ENCODE peak calls at places on chromosomes 5 and 9, in four cellular contexts. F, A, Q and S are unnamed samples.
A peak's percentile ranks its signal among the peaks of the same experiment; 100 is the strongest.

GRCh38 chr5:60356716-60357115 is 343.2 kb downstream of the DEPDC1B start:
- DNase-seq in Q (no peak), F (no peak), A (no peak), S (no peak)

GRCh38 chr5:132420706-132421272 is 51.3 kb downstream of the SLC22A5 start:
- DNase-seq in Q (no peak), A (no peak), F (no peak), S (no peak)

GRCh38 chr9:133974631-133975341 is 17.3 kb downstream of the VAV2 start:
- DNase-seq in Q (no peak), A (no peak), F (no peak), S (no peak)

GRCh38 chr5:53926026-53926425 is 365.6 kb downstream of the NDUFS4 start:
- DNase-seq in F (no peak), A (no peak), Q (no peak), S (no peak)

GRCh38 chr5:158884827-158885512 is 214.7 kb downstream of the EBF1 start:
- DNase-seq in A (no peak), F (no peak), Q (no peak), S (no peak)

GRCh38 chr9:125558453-125559084 is 148.4 kb downstream of the MAPKAP1 start:
- DNase-seq in F (peak; percentile 58), A (peak; percentile 54), Q (peak; percentile 74), S (no peak)

GRCh38 chr9:15222313-15222712 is 84.7 kb downstream of the TTC39B start:
- DNase-seq in Q (no peak), A (peak; percentile 50), F (no peak), S (no peak)

GRCh38 chr5:119808474-119808873 is 179.1 kb downstream of the FAM170A start:
- DNase-seq in F (no peak), Q (no peak), A (no peak), S (no peak)

GRCh38 chr5:97425511-97425910 is 242.5 kb upstream of the RIOK2 start:
- DNase-seq in Q (no peak), F (no peak), A (peak; percentile 2), S (peak; percentile 19)

GRCh38 chr5:38715671-38716070 is 130.1 kb upstream of the OSMR start:
- DNase-seq in F (no peak), A (peak; percentile 52), Q (no peak), S (no peak)

GRCh38 chr5:16665611-16666010 is 48.8 kb upstream of the RETREG1 start:
- DNase-seq in F (no peak), A (no peak), Q (no peak), S (no peak)

GRCh38 chr5:59721741-59722140 is 171.8 kb downstream of the PDE4D start:
- DNase-seq in F (no peak), Q (no peak), A (no peak), S (no peak)

GRCh38 chr5:58922392-58923171 is 339.7 kb downstream of the RAB3C start:
- DNase-seq in Q (no peak), F (peak; percentile 7), A (no peak), S (no peak)

GRCh38 chr9:135295556-135296300 is 183.9 kb upstream of the PPP1R26 start:
- DNase-seq in A (no peak), Q (no peak), F (no peak), S (no peak)

GRCh38 chr5:111551569-111552275 is 39.4 kb upstream of the STARD4 start:
- DNase-seq in A (no peak), Q (no peak), F (no peak), S (peak; percentile 34)

GRCh38 chr9:138073808-138074207 is 196.2 kb downstream of the CACNA1B start:
- DNase-seq in F (no peak), Q (no peak), A (no peak), S (no peak)

GRCh38 chr5:132495672-132496630 is 5.4 kb upstream of the IRF1 start:
- DNase-seq in F (peak; percentile 98), Q (peak; percentile 91), A (peak; percentile 91), S (peak; percentile 75)

GRCh38 chr9:114611516-114612271 is 603 bp downstream of the TMEM268 start:
- DNase-seq in A (peak; percentile 46), Q (peak; percentile 50), F (peak; percentile 58), S (no peak)

GRCh38 chr9:29778281-29778849 is 2205.1 kb upstream of the C9orf72 start:
- DNase-seq in A (no peak), Q (no peak), F (no peak), S (no peak)

GRCh38 chr5:27702339-27702820 is 664.0 kb upstream of the CDH9 start:
- DNase-seq in A (no peak), F (no peak), Q (peak; percentile 13), S (no peak)

GRCh38 chr9:95197692-95198271 is 119.7 kb downstream of the FANCC start:
- DNase-seq in A (peak; percentile 82), Q (no peak), F (peak; percentile 65), S (peak; percentile 63)

GRCh38 chr5:22918511-22918910 is 65.4 kb upstream of the CDH12 start:
- DNase-seq in F (no peak), Q (no peak), A (no peak), S (no peak)

GRCh38 chr5:140348104-140348503 is 1.7 kb upstream of the HBEGF start:
- DNase-seq in F (no peak), A (peak; percentile 99), Q (no peak), S (peak; percentile 96)

GRCh38 chr9:75027187-75028107 is 646 bp downstream of the CARNMT1 start:
- DNase-seq in A (peak; percentile 39), F (peak; percentile 71), Q (peak; percentile 58), S (peak; percentile 23)

GRCh38 chr5:14399054-14399657 is 182.4 kb upstream of the OTULINL start:
- DNase-seq in F (no peak), Q (peak; percentile 53), A (peak; percentile 31), S (no peak)

GRCh38 chr5:126274396-126274795 is 148.8 kb upstream of the GRAMD2B start:
- DNase-seq in A (peak; percentile 29), F (no peak), Q (no peak), S (no peak)

GRCh38 chr9:2771661-2772060 is 54.4 kb downstream of the KCNV2 start:
- DNase-seq in F (no peak), A (no peak), Q (no peak), S (no peak)

GRCh38 chr9:108972186-108972585 is 38.0 kb downstream of the ABITRAM start:
- DNase-seq in A (no peak), Q (no peak), F (no peak), S (no peak)

GRCh38 chr9:108040783-108041182 is 551.2 kb upstream of the KLF4 start:
- DNase-seq in Q (no peak), F (no peak), A (peak; percentile 98), S (peak; percentile 95)

GRCh38 chr5:148998174-148998797 is 64.6 kb downstream of the SH3TC2 start:
- DNase-seq in A (peak; percentile 74), F (no peak), Q (peak; percentile 35), S (no peak)

DNA sequence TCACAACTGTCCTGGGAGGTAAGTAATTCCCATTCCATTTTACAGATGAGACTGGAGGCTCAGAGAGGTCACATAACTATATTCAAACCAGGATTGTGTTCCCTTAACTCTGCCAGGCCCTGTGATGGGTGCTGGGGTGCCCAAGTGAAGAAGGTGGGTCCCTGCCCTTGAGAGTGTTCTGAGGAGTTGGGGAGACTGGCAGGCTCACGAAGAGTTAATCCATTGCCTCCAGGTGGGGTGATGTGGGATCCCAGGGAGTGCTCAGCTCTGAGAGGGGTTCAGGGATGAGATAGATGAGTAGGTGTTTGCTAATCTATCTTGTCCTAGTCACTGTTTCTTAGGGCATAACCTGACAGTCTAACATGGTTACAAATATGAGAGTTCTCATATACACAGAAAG is 36.7 kb downstream of the GSN start:
- DNase-seq in F (peak; percentile 0), Q (no peak), A (no peak), S (no peak)
- H3K4me1 ChIP-seq in F (peaks cover 28% of the 10 kb centered on the region), Q (peaks cover 24% of the 10 kb centered on the region), A (no peaks in the 10 kb centered on the region), S (no peaks in the 10 kb centered on the region)

GRCh38 chr5:169004551-169004950 is 296.4 kb downstream of the SLIT3 start:
- DNase-seq in F (no peak), Q (no peak), A (no peak), S (no peak)
- H3K27ac ChIP-seq in F (peak overlapping the region; percentile 69), Q (no peak overlapping the region), A (no peak overlapping the region), S (no peak overlapping the region)

DNA sequence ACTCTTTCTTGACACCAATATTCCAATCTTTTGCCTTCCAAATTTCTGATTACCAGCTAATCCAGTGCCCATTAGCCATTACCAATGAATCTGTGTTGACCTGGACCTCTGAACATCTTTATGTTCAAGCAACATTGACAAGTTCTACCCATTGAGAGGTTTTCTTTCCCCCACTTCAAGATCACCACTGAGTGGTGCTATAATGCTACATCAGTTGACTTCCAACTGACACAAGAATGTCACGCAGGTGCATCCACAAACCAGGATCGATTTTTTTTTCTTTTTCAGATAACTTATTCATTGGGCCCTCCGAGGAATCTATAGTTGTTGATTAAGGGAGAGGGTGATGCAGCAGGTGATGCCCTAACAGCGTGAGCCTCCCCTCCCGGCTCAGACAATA is 102.6 kb downstream of the SLC1A3 start:
- DNase-seq in Q (no peak), F (no peak), A (no peak), S (no peak)
- TF ChIP-seq CTCF in Q (no peak), F (no peak), A (no peak), S (peak; percentile 18)

GRCh38 chr5:180809403-180810209 is 7.0 kb upstream of the MGAT1 start:
- DNase-seq in F (peak; percentile 90), A (peak; percentile 90), Q (peak; percentile 93), S (peak; percentile 91)

GRCh38 chr5:180810210-180811011 is 7.8 kb upstream of the MGAT1 start:
- DNase-seq in F (peak; percentile 97), A (peak; percentile 94), Q (peak; percentile 87), S (peak; percentile 89)

GRCh38 chr5:180806351-180807011 is 3.9 kb upstream of the MGAT1 start:
- DNase-seq in A (no peak), F (no peak), Q (no peak), S (no peak)

GRCh38 chr5:180808461-180809000 is 5.9 kb upstream of the MGAT1 start:
- DNase-seq in A (peak; percentile 40), F (no peak), Q (no peak), S (peak; percentile 38)

DNA sequence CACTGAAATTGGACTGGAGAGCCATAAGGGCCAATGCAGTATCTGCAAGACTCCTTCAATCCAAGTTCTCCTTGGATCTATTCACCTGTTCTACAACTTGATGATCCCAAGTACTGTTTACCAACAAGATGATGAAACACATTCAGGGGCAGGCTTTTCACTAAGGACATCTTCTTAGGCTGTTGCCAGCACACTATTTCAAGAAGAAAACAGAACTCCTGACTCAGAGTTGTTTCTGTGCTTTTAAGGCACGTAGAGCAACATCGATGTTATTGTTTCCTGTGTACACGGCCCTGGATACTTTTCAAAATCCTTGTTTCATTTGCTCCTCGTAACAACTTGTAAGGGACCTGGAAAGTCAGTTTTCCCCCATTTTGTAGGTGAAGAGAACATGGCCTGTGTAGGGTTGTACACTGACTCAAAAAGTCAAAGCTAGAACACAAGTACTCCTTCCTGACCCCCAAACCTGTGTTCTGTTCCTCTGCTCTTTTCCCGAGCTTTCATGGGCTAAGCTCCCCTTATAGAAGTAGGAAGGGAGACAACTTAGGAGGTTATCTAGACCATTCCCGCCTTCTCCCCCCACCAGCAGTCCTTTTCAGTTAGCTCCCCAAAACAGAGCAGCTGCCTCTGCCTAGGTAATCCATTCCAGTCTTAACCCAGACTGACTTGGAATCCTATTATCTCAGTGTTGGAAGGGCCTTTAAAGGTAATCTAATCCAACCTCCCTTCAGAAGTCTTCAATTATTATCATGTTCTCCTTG is 5.2 kb upstream of the MGAT1 start:
- DNase-seq in A (no peak), F (no peak), Q (no peak), S (no peak)
- H3K4me1 ChIP-seq in A (peaks cover 64% of the 10 kb centered on the region), F (peaks cover 79% of the 10 kb centered on the region), Q (peaks cover 36% of the 10 kb centered on the region), S (peaks cover 12% of the 10 kb centered on the region)